ENCODE peak calls at places on chromosome 11, in six cellular contexts. O is ACHN; J is germinal center; A is breast epithelium; G is stimulated activated CD4-positive, alpha-beta T cell treated with anti-CD3 and anti-CD28 coated beads, Interleukin-1b, Interleukin-23, amount 100 ng/mL, for 1 hour; B is astrocyte of the cerebellum. W is an unnamed sample.

GRCh38 chr11:66556086-66556485 is 9.4 kb downstream of the ACTN3 start:
- DNase-seq in G (no peak), J (no peak), O (no peak), B (no peak), A (no peak), W (no peak)

GRCh38 chr11:14073821-14074529 is 111.5 kb downstream of the SPON1 start:
- DNase-seq in J (no peak), A (no peak), B (no peak), O (no peak), G (no peak), W (no peak)

GRCh38 chr11:2665747-2666710 is 33.8 kb downstream of the KCNQ1OT1 start:
- DNase-seq in B (no peak), G (no peak), A (peak), O (no peak), J (no peak), W (no peak)

GRCh38 chr11:30879322-30880020 is 293.3 kb upstream of the MPPED2 start:
- DNase-seq in O (no peak), A (no peak), B (peak), G (no peak), J (no peak), W (no peak)

GRCh38 chr11:126140932-126141291 is 70.5 kb downstream of the RPUSD4 start:
- DNase-seq in G (no peak), J (no peak), B (peak), O (no peak), A (peak), W (peak)

GRCh38 chr11:69374110-69374981 is 80.4 kb downstream of the MYEOV start:
- DNase-seq in O (no peak), G (no peak), A (no peak), J (no peak), B (no peak), W (peak)

GRCh38 chr11:70483077-70483861 is 84.9 kb downstream of the CTTN start:
- DNase-seq in J (peak), B (peak), O (peak), G (no peak), A (no peak), W (peak)

GRCh38 chr11:83087035-83087434 is 15.3 kb upstream of the RAB30 start:
- DNase-seq in O (peak), A (no peak), B (no peak), J (no peak), G (no peak), W (no peak)

GRCh38 chr11:104443387-104443786 is 279.4 kb upstream of the PDGFD start:
- DNase-seq in G (no peak), B (peak), J (no peak), A (no peak), O (no peak), W (no peak)

GRCh38 chr11:79694368-79694767 is 253.5 kb upstream of the TENM4 start:
- DNase-seq in O (no peak), J (no peak), B (no peak), A (no peak), G (no peak), W (no peak)

GRCh38 chr11:8705171-8705570 is 22.6 kb downstream of the RPL27A start:
- DNase-seq in J (no peak), B (no peak), G (no peak), O (no peak), A (no peak), W (no peak)

GRCh38 chr11:86484164-86484794 is 109.6 kb downstream of the CCDC81 start:
- DNase-seq in A (no peak), B (peak), O (peak), G (no peak), J (no peak), W (peak)

GRCh38 chr11:100663996-100664395 is 23.1 kb upstream of the ARHGAP42 start:
- DNase-seq in A (no peak), O (no peak), B (no peak), J (no peak), G (no peak), W (no peak)

GRCh38 chr11:119108151-119108856 is 1.2 kb downstream of the C2CD2L start:
- DNase-seq in G (no peak), B (no peak), A (peak), O (peak), J (peak), W (no peak)

GRCh38 chr11:46250071-46251052 is 27.1 kb upstream of the CREB3L1 start:
- DNase-seq in A (no peak), B (no peak), G (no peak), O (no peak), J (no peak), W (no peak)

GRCh38 chr11:69617220-69617619 is 23.7 kb upstream of the CCND1 start:
- DNase-seq in J (no peak), B (no peak), O (no peak), G (no peak), A (no peak), W (no peak)

GRCh38 chr11:103887001-103887680 is 149.3 kb upstream of the DDI1 start:
- DNase-seq in B (no peak), O (no peak), J (peak), A (no peak), G (no peak), W (no peak)

GRCh38 chr11:73565804-73566203 is 32.1 kb downstream of the FAM168A start:
- DNase-seq in G (no peak), O (no peak), J (no peak), A (no peak), B (no peak), W (no peak)

GRCh38 chr11:76648061-76648460 is 22.5 kb downstream of the LRRC32 start:
- DNase-seq in A (no peak), J (no peak), G (no peak), O (no peak), B (no peak), W (no peak)

GRCh38 chr11:210122-210802 is 2.8 kb downstream of the RIC8A start:
- DNase-seq in A (no peak), G (no peak), B (peak), J (no peak), O (peak), W (no peak)

GRCh38 chr11:103091024-103091423 is 936 bp downstream of the DCUN1D5 start:
- DNase-seq in O (peak), G (no peak), J (no peak), A (no peak), B (no peak), W (no peak)